ENCODE peak calls at places on chromosomes 12 and 14, in six cellular contexts. T, L, V, F, M and J are unnamed samples.

GRCh38 chr12:117486840-117487659 is 125.6 kb upstream of the NOS1 start:
- DNase-seq in T (peak; percentile 80), L (no peak), V (no peak), F (no peak), M (no peak), J (no peak)

GRCh38 chr14:103634156-103634555 is 5.1 kb downstream of the KLC1 start:
- DNase-seq in T (no peak), L (no peak), V (no peak), F (no peak), M (no peak), J (peak; percentile 13)

GRCh38 chr12:105092336-105092735 is 8.1 kb upstream of the ALDH1L2 start:
- DNase-seq in T (no peak), L (no peak), V (no peak), F (no peak), M (no peak), J (no peak)

GRCh38 chr12:62720661-62721330 is 214.2 kb downstream of the PPM1H start:
- DNase-seq in T (no peak), L (no peak), V (no peak), F (no peak), M (no peak), J (peak; percentile 67)

GRCh38 chr14:63874223-63874622 is 21.4 kb downstream of the SYNE2 start:
- DNase-seq in T (no peak), L (no peak), V (no peak), F (no peak), M (no peak), J (no peak)

GRCh38 chr12:117439531-117440001 is 78.1 kb upstream of the NOS1 start:
- DNase-seq in T (no peak), L (no peak), V (no peak), F (no peak), M (no peak), J (no peak)

GRCh38 chr12:24562761-24563392 is 386.0 kb downstream of the BCAT1 start:
- DNase-seq in T (peak; percentile 34), L (no peak), V (no peak), F (no peak), M (no peak), J (peak; percentile 38)

GRCh38 chr12:4579305-4580097 is 17.5 kb downstream of the DYRK4 start:
- DNase-seq in T (no peak), L (no peak), V (peak; percentile 72), F (no peak), M (peak; percentile 48), J (peak; percentile 17)

GRCh38 chr14:74834682-74835392 is 41.1 kb downstream of the PROX2 start:
- DNase-seq in T (no peak), L (no peak), V (no peak), F (no peak), M (no peak), J (no peak)

GRCh38 chr12:124477109-124477915 is 90.1 kb downstream of the NCOR2 start:
- DNase-seq in T (no peak), L (no peak), V (no peak), F (no peak), M (peak; percentile 73), J (no peak)

GRCh38 chr12:130195776-130196175 is 33.5 kb downstream of the FZD10 start:
- DNase-seq in T (no peak), L (no peak), V (no peak), F (no peak), M (no peak), J (no peak)

GRCh38 chr14:100012928-100013327 is 52.3 kb upstream of the EVL start:
- DNase-seq in T (no peak), L (no peak), V (no peak), F (no peak), M (peak; percentile 18), J (no peak)

GRCh38 chr14:100015251-100015655 is 50.0 kb upstream of the EVL start:
- DNase-seq in T (no peak), L (no peak), V (peak; percentile 22), F (no peak), M (peak; percentile 67), J (no peak)

GRCh38 chr14:100011568-100012325 is 53.5 kb upstream of the EVL start:
- DNase-seq in T (no peak), L (no peak), V (no peak), F (no peak), M (no peak), J (no peak)

GRCh38 chr14:100010679-100011078 is 54.5 kb upstream of the EVL start:
- DNase-seq in T (no peak), L (no peak), V (no peak), F (no peak), M (no peak), J (peak; percentile 45)

GRCh38 chr14:100012478-100012925 is 52.7 kb upstream of the EVL start:
- DNase-seq in T (no peak), L (no peak), V (no peak), F (no peak), M (peak; percentile 30), J (peak; percentile 76)
- H3K4me3 ChIP-seq in T (no peak overlapping the region), L (no peak overlapping the region), V (no peak overlapping the region), F (no peak overlapping the region), M (no peak overlapping the region), J (no peak overlapping the region)

GRCh38 chr14:45810152-45810872 is 557.3 kb upstream of the MIS18BP1 start:
- DNase-seq in T (no peak), L (no peak), V (no peak), F (no peak), M (peak; percentile 53), J (no peak)
- TF ChIP-seq CTCF in T (no peak), L (no peak), V (no peak), F (no peak), M (no peak), J (no peak)

DNA sequence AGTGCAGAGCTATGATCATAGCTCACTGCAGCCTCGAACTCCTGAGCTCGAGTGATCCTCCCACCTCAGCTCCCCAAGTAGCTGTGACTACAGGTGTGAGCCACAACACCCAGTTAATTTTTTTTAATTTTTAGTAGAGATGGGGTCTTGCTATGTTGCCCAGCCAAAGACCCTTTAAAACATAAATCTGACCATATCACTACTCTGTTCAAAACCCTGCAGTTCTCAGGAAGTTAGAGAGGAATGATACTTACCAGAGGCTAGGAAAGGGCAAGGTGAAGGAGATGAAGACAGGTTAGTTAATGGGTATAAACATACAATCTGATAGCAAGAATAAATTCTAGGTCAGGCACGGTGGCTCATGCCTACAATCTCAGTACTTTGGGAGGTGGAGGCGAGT is 16.8 kb upstream of the TMPO start:
- DNase-seq in T (no peak), L (no peak), V (no peak), F (no peak), M (no peak), J (no peak)
- H3K4me3 ChIP-seq in T (no peak overlapping the region), L (no peak overlapping the region), V (no peak overlapping the region), F (no peak overlapping the region), M (no peak overlapping the region), J (no peak overlapping the region)

GRCh38 chr12:96902076-96902475 is 5.0 kb upstream of the NEDD1 start:
- DNase-seq in T (no peak), L (no peak), V (peak; percentile 31), F (no peak), M (peak; percentile 39), J (no peak)
- TF ChIP-seq CTCF in T (no peak), L (no peak), V (peak; percentile 66), F (no peak), M (peak; percentile 7), J (no peak)

DNA sequence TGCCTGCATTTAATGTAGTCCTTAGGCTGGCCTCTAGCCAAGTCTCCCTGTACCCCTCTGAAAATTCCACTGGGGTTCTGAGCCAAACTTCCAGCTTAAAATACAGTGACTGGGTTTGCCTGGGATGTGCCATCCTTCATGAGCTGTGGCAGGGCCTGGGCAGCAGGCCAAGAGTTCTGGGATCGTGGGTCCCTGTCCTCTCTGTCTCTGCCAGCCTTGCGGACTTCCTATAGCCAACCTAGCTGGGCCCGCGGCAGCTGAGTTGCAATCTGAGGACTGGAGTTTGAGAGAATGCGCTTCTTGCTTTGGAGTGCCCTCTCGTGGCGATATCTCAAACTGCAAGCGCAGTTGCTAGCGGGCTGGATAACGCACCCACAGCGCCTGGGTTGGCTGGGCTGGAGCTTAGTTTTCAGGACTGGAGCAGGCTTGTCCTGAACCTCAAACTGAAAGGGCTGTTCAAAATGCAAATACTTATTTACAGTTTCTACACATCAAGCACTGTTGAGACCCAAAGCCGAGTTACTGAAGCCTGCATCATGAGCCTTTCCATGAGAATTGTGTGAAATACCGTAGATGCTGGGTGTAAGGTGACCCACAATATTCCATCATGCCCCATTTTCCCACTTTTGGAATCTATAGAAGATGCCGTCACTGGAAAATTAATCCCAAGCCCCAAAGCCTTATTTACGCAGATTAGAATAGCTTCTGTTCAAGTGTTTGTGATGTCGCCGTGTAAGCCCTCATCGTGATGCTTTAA is 7.3 kb upstream of the IFI27L2 start:
- DNase-seq in T (peak; percentile 90), L (peak; percentile 93), V (peak; percentile 81), F (peak; percentile 91), M (peak; percentile 85), J (peak; percentile 88)
- H3K4me3 ChIP-seq in T (no peak overlapping the region), L (no peak overlapping the region), V (no peak overlapping the region), F (no peak overlapping the region), M (no peak overlapping the region), J (no peak overlapping the region)

GRCh38 chr12:91722072-91722471 is 423.6 kb downstream of the BTG1 start:
- DNase-seq in T (no peak), L (no peak), V (no peak), F (no peak), M (peak; percentile 36), J (peak; percentile 9)

GRCh38 chr12:91718326-91718725 is 427.3 kb downstream of the BTG1 start:
- DNase-seq in T (no peak), L (no peak), V (no peak), F (no peak), M (no peak), J (peak; percentile 19)

DNA sequence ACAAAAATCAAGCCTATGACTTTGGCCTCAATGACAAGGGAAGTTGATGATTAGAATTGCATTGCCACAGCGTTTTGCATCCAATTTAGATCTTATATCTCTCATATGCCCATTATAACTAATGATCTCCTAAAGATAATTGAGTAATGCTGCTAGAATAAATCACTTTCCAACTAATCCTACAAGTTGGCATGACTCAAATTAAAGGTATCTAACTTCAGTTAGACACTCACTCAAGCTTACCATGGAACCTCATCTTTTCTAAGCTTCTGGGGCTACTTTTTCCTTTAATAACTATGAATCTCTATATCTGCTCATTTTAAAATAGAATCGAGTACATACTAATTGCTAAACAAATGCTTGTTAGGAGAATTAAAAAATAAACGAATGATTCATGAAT is 427.8 kb downstream of the BTG1 start:
- DNase-seq in T (no peak), L (no peak), V (no peak), F (no peak), M (no peak), J (no peak)
- TF ChIP-seq CTCF in T (no peak), L (no peak), V (no peak), F (no peak), M (no peak), J (no peak)

GRCh38 chr14:22482085-22482694 is 106.8 kb downstream of the DAD1 start:
- DNase-seq in T (no peak), L (no peak), V (no peak), F (no peak), M (peak; percentile 58), J (no peak)

GRCh38 chr14:22484638-22485037 is 104.4 kb downstream of the DAD1 start:
- DNase-seq in T (no peak), L (no peak), V (no peak), F (no peak), M (no peak), J (no peak)

GRCh38 chr14:22482782-22483553 is 106.1 kb downstream of the DAD1 start:
- DNase-seq in T (no peak), L (no peak), V (no peak), F (no peak), M (peak; percentile 35), J (no peak)

GRCh38 chr14:22485178-22485577 is 103.8 kb downstream of the DAD1 start:
- DNase-seq in T (no peak), L (no peak), V (no peak), F (no peak), M (peak; percentile 41), J (peak; percentile 51)

GRCh38 chr14:22483863-22484593 is 105.0 kb downstream of the DAD1 start:
- DNase-seq in T (no peak), L (no peak), V (no peak), F (no peak), M (peak; percentile 76), J (peak; percentile 34)
- H3K4me3 ChIP-seq in T (no peak overlapping the region), L (no peak overlapping the region), V (peak overlapping the region; percentile 40), F (no peak overlapping the region), M (peak overlapping the region; percentile 65), J (no peak overlapping the region)